ENCODE peak calls at places on chromosomes 3 and 15, in four cellular contexts. X is lower lobe of right lung, D is fibroblast of lung, T is hepatocyte. A is an unnamed sample.

GRCh38 chr3:170967126-170967525 is 58.7 kb upstream of the EIF5A2 start:
- DNase-seq in X (no peak), D (no peak), T (no peak), A (no peak)

GRCh38 chr3:124263168-124263567 is 271.2 kb upstream of the ROPN1 start:
- DNase-seq in X (no peak), D (peak; percentile 96), T (peak; percentile 20), A (no peak)

GRCh38 chr3:48013288-48013980 is 2.8 kb downstream of the MAP4 start:
- DNase-seq in X (no peak), D (peak; percentile 89), T (peak; percentile 63), A (no peak)

GRCh38 chr3:14393440-14394111 is 8.8 kb upstream of the SLC6A6 start:
- DNase-seq in X (no peak), D (peak; percentile 53), T (no peak), A (no peak)

GRCh38 chr3:56613016-56613415 is 56.0 kb downstream of the CCDC66 start:
- DNase-seq in X (no peak), D (no peak), T (no peak), A (no peak)

GRCh38 chr3:23442598-23443383 is 239.7 kb downstream of the UBE2E2 start:
- DNase-seq in X (no peak), D (peak; percentile 46), T (peak; percentile 8), A (no peak)

GRCh38 chr3:73784647-73785420 is 160.1 kb upstream of the PDZRN3 start:
- DNase-seq in X (no peak), D (peak; percentile 52), T (no peak), A (no peak)

GRCh38 chr3:178223876-178224275 is 312.4 kb upstream of the KCNMB2 start:
- DNase-seq in X (no peak), D (peak; percentile 77), T (no peak), A (no peak)

GRCh38 chr3:114329823-114330222 is 36.0 kb downstream of the TIGIT start:
- DNase-seq in X (no peak), D (no peak), T (no peak), A (no peak)

GRCh38 chr3:163811996-163812395 is 1266.3 kb downstream of the SI start:
- DNase-seq in X (no peak), D (no peak), T (no peak), A (no peak)

GRCh38 chr3:66179813-66180212 is 41.0 kb upstream of the SLC25A26 start:
- DNase-seq in X (no peak), D (peak; percentile 60), T (no peak), A (no peak)

GRCh38 chr3:70108546-70108945 is 109.0 kb downstream of the SAMMSON start:
- DNase-seq in X (no peak), D (no peak), T (no peak), A (no peak)

GRCh38 chr3:70110066-70110465 is 110.5 kb downstream of the SAMMSON start:
- DNase-seq in X (no peak), D (no peak), T (no peak), A (no peak)

GRCh38 chr3:70111381-70111780 is 111.8 kb downstream of the SAMMSON start:
- DNase-seq in X (no peak), D (no peak), T (no peak), A (no peak)

GRCh38 chr3:70108072-70108471 is 108.5 kb downstream of the SAMMSON start:
- DNase-seq in X (peak; percentile 54), D (no peak), T (peak; percentile 42), A (no peak)
- TF ChIP-seq CTCF in X (peak; percentile 37), D (peak; percentile 42), T (peak; percentile 39), A (peak; percentile 57)

GRCh38 chr15:65302061-65302460 is 2.4 kb upstream of the RNU5B-1 start:
- DNase-seq in X (no peak), D (no peak), T (no peak), A (no peak)

GRCh38 chr15:65305776-65306175 is 1.3 kb downstream of the RNU5B-1 start:
- DNase-seq in X (no peak), D (no peak), T (no peak), A (no peak)

GRCh38 chr15:65304393-65305143 is at the start of gene RNU5B-1:
- DNase-seq in X (peak; percentile 69), D (peak; percentile 97), T (peak; percentile 91), A (peak; percentile 53)

GRCh38 chr15:65305144-65305758 is 774 bp downstream of the RNU5B-1 start:
- DNase-seq in X (no peak), D (no peak), T (no peak), A (no peak)

GRCh38 chr15:65303687-65304392 is 637 bp upstream of the RNU5B-1 start:
- DNase-seq in X (no peak), D (peak; percentile 60), T (peak; percentile 71), A (no peak)
- TF ChIP-seq CTCF in X (no peak), D (no peak), T (no peak), A (no peak)

DNA sequence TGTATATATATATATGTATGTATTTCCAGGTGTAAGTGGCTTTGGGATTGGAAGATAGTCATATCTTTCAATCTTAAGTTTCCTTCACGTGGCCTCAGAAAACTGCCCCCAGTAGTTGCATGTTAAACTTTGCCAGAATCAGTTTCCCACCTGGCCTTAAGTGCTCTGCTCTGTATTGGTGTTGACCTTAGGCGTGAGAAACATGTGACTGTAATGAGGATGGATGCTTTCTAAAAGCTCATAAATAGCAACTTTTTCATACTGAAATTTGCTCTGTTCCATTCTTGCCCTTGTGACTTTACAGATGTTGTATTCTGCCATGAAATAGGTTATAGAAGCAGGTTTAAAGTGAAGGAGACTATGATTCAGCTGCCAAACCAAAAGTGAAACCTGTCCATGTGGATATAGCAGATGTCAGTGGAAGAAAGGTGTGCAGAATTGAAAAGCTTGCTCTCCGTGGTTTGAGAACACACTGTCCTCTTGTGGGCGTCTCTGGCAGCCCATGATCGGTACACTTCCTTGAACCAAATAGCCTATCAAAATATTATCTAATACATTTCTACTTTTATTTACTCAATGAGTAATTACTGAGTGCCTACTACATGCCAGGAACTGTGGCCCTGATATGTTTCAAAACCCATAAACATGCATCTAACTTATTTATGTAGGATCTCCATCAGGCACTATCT is 15.8 kb downstream of the SCG5 start:
- DNase-seq in X (no peak), D (no peak), T (no peak), A (no peak)
- TF ChIP-seq CTCF in X (no peak), D (no peak), T (peak; percentile 14), A (no peak)

GRCh38 chr15:78280289-78281072 is 16.1 kb downstream of the DNAJA4 start:
- DNase-seq in X (no peak), D (peak; percentile 24), T (no peak), A (no peak)

GRCh38 chr15:78290222-78290621 is 9.2 kb downstream of the SKIC8 start:
- DNase-seq in X (no peak), D (no peak), T (no peak), A (no peak)

GRCh38 chr15:78282324-78282723 is 17.1 kb downstream of the SKIC8 start:
- DNase-seq in X (no peak), D (peak; percentile 34), T (no peak), A (no peak)

GRCh38 chr15:78284758-78285157 is 14.7 kb downstream of the SKIC8 start:
- DNase-seq in X (no peak), D (no peak), T (no peak), A (no peak)
- TF ChIP-seq CTCF in X (no peak), D (no peak), T (peak; percentile 12), A (peak; percentile 28)

GRCh38 chr3:74883690-74884089 is 269.2 kb upstream of the CNTN3 start:
- DNase-seq in X (no peak), D (no peak), T (peak; percentile 49), A (no peak)
- TF ChIP-seq CTCF in X (peak; percentile 11), D (peak; percentile 38), T (peak; percentile 49), A (peak; percentile 50)

DNA sequence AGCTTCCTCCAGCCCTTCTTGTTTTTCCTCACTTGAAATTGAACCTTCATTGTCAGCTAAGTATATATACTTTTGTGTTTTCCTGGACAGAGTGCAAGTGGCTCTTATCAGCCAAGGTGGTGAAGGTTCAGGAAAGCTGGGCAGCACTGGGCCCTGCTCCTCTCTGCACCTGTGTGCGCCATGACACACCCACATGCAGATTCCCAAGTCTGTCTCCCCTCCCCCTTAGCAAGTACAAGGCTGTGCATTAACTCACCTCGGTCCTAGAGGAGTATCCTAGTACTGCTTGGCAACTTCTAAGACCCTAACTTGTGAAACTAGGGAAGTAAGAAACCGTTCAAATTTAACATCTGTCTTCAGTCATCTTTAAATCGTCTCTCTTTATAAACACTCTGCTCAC is 85.8 kb downstream of the SLC49A4 start:
- DNase-seq in X (no peak), D (no peak), T (peak; percentile 77), A (no peak)
- TF ChIP-seq CTCF in X (no peak), D (no peak), T (no peak), A (peak; percentile 12)